ENCODE peak calls at places on chromosomes 5 and 9, in five cellular contexts. B, H, A, X and V are unnamed samples.

GRCh38 chr9:109248133-109248581 is 72.7 kb downstream of the EPB41L4B start:
- DNase-seq in B (no peak), X (no peak), H (no peak), A (peak; percentile 34), V (peak; percentile 79)

GRCh38 chr5:116289276-116289675 is 204.5 kb downstream of the COMMD10 start:
- DNase-seq in B (no peak), H (peak; percentile 23), X (no peak), A (peak; percentile 72), V (peak; percentile 7)

GRCh38 chr5:170263906-170264305 is 31.1 kb downstream of the C5orf58 start:
- DNase-seq in X (no peak), H (no peak), B (no peak), A (no peak), V (no peak)

GRCh38 chr9:37422289-37423104 is at the start of gene GRHPR:
- DNase-seq in A (peak; percentile 87), B (no peak), X (no peak), H (peak; percentile 89), V (peak; percentile 78)

GRCh38 chr5:122929980-122930379 is 84.6 kb downstream of the SNX24 start:
- DNase-seq in X (no peak), H (no peak), A (no peak), B (no peak), V (no peak)

GRCh38 chr9:98132806-98133631 is 14.0 kb upstream of the TRIM14 start:
- DNase-seq in B (no peak), X (no peak), A (no peak), H (no peak), V (no peak)

GRCh38 chr5:147989239-147989638 is 74.5 kb upstream of the SPINK5 start:
- DNase-seq in H (no peak), B (no peak), A (no peak), X (no peak), V (no peak)

GRCh38 chr9:92723299-92723625 is 41.4 kb downstream of the BICD2 start:
- DNase-seq in A (no peak), B (no peak), H (no peak), X (no peak), V (no peak)

GRCh38 chr5:68172314-68172713 is 43.2 kb upstream of the PIK3R1 start:
- DNase-seq in H (no peak), A (no peak), B (no peak), X (no peak), V (no peak)

GRCh38 chr5:150404991-150405816 is 7.5 kb downstream of the CD74 start:
- DNase-seq in A (no peak), B (no peak), X (no peak), H (no peak), V (no peak)

GRCh38 chr5:32444191-32444945 is at the start of gene ZFR:
- DNase-seq in B (peak; percentile 62), H (peak; percentile 96), X (peak; percentile 60), A (peak; percentile 95), V (peak; percentile 83)

GRCh38 chr9:120443489-120443888 is 136.5 kb downstream of the CDK5RAP2 start:
- DNase-seq in A (no peak), H (no peak), B (no peak), X (no peak), V (no peak)

GRCh38 chr5:16557477-16557876 is 59.3 kb downstream of the RETREG1 start:
- DNase-seq in X (no peak), B (no peak), A (no peak), H (no peak), V (no peak)

GRCh38 chr5:97553829-97554452 is 370.9 kb upstream of the RIOK2 start:
- DNase-seq in H (no peak), X (no peak), A (no peak), B (no peak), V (no peak)

GRCh38 chr5:75023368-75024159 is 28.8 kb downstream of the GCNT4 start:
- DNase-seq in X (no peak), B (no peak), H (no peak), A (no peak), V (no peak)

GRCh38 chr5:177361418-177362101 is 3.8 kb downstream of the RGS14 start:
- DNase-seq in B (no peak), H (no peak), A (no peak), X (no peak), V (no peak)

GRCh38 chr5:158484968-158485367 is 614.7 kb downstream of the EBF1 start:
- DNase-seq in H (no peak), B (no peak), X (no peak), A (no peak), V (no peak)

GRCh38 chr9:124290053-124290581 is 32.4 kb downstream of the NEK6 start:
- DNase-seq in A (no peak), X (no peak), H (no peak), B (no peak), V (no peak)

GRCh38 chr5:179700401-179700918 is 1.7 kb downstream of the CANX start:
- DNase-seq in H (no peak), B (no peak), X (no peak), A (no peak), V (peak; percentile 66)

GRCh38 chr5:137268646-137269045 is 230.5 kb downstream of the SPOCK1 start:
- DNase-seq in H (no peak), X (no peak), A (no peak), B (no peak), V (no peak)

GRCh38 chr5:180034564-180034963 is 37.0 kb downstream of the RNF130 start:
- DNase-seq in X (no peak), B (no peak), H (no peak), A (no peak), V (no peak)

GRCh38 chr5:114790403-114790792 is 379.3 kb downstream of the TRIM36 start:
- DNase-seq in B (no peak), H (no peak), A (no peak), X (no peak), V (no peak)

GRCh38 chr9:92184041-92184564 is 68.9 kb upstream of the SPTLC1 start:
- DNase-seq in B (no peak), A (no peak), X (no peak), H (no peak), V (no peak)

GRCh38 chr9:121613009-121613766 is 38.2 kb upstream of the DAB2IP start:
- DNase-seq in H (no peak), A (no peak), B (no peak), X (no peak), V (no peak)

GRCh38 chr5:92504346-92504745 is 1076.7 kb downstream of the NR2F1-AS1 start:
- DNase-seq in B (no peak), X (no peak), A (no peak), H (no peak), V (no peak)

GRCh38 chr5:19855929-19856328 is 132.1 kb downstream of the CDH18 start:
- DNase-seq in X (no peak), B (no peak), H (no peak), A (no peak), V (no peak)

DNA sequence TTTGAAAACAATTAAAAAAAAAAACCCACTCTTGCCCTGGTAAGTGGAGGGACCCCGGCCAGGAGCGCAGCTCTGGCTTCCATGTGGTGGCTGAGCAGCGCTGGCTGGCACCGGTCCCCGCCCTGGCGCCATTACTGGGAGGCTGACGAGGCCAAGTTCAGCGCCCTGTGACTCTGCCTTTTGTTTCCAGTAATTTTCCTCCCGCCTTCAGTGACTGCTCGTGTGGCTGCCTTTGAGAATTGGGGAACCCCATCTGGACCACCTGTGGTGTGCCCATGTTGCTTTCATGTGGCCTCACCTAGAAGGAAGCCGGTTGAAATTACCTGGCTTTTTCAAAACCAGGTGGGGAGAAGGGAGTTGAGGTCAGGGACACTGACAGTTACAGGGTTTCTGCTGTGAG is 136.1 kb downstream of the GAPVD1 start:
- DNase-seq in A (no peak), X (no peak), B (no peak), H (no peak), V (no peak)
- TF ChIP-seq SUZ12 in A (no peak), X (no peak), B (no peak), H (no peak), V (no peak)

DNA sequence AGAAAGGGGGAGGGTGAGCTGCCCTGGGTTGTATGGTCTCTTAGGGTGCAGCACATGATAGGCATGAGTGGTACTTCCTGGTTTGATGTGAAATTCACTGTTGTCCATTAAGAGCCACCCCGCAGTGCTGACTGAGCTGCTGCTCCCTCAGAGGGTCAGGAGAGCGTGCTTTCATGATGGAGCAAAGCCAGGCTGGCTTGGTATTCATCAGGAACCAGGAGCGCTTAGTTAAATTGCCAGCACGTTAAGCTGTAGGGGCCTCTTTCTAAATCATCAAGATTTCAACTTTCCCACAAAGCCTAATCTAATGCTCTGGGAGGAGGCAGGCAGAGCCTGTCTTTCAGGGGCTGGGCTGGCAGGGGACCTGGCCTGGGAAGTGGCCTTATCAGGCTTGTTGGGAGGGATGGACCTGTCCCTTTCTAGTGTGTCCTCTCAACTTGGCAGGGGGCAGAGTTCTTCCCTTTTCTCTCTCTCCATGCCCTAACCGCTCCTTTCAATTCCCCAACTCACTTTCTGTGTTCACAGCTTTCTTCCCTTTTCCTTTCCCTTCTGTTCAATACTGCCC is 7.9 kb downstream of the CYSTM1 start:
- DNase-seq in H (no peak), X (no peak), B (no peak), A (no peak), V (no peak)
- TF ChIP-seq SUZ12 in H (no peak), X (no peak), B (no peak), A (no peak), V (no peak)

GRCh38 chr5:162637501-162637900 is 569.9 kb downstream of the GABRG2 start:
- DNase-seq in X (no peak), H (no peak), B (no peak), A (no peak), V (no peak)

GRCh38 chr5:162641142-162641813 is 573.7 kb downstream of the GABRG2 start:
- DNase-seq in H (no peak), B (no peak), X (no peak), A (no peak), V (no peak)

DNA sequence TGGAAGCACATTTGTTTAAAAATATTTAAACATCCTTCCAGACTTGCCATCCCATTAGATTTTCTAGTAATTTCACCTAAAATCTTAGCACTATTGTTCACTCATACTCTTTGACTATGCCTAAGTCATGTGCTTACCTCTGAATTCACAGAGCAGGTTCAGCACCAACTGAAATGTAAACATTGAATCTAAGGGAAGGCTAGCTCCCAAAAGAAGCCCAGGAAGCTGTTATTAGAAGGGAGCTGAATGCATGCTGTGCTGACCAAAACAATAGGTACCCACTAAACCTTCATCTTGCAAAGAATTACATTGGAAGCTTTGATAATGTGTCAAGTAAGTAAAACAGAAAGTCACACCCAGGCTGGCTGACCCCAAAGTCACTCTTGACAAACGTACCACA is 571.3 kb downstream of the GABRG2 start:
- DNase-seq in X (no peak), H (no peak), B (no peak), A (no peak), V (no peak)
- TF ChIP-seq SUZ12 in X (no peak), H (no peak), B (no peak), A (no peak), V (no peak)

DNA sequence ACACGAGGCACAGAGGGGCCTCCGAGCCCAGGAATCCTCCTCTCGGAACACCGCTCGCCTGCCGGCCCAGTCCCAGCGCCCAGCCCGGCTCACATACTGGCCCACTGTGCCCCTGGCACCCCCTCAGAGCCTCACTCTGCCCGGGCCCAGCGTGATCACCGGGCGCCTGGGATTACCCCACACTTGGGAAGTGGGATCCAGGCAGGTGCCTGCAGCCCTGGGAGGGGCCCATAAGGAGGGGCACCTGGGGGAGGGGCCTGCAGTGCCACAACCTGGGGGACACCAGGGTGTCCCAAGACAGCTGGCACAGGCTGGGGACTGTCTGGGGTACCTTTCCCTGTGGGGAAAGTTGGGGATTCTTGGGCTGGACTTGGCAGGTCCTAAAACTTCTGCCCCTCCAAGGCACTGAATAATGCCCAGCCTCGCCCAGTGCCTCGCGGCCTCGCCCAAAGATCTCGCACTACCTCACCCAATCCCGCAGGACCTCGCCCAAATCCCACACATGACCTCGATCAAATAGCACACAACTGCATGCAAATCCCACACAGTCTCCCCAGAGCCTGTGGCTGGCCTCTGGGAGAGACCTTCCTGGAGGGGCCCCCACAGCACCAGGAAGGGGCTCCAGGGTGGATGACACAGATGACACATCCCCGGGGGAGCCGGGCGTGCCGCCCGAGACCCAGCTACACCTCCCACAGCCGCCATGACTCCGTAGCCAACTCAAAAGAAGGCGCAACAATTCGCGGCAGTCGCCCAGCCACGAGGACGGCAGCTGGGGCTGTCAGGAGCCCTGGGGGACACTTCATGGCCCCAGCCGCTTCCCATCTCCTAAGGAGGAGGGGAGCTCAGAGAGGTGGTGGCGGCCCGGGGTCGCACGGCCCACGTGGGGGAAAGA is 13.7 kb downstream of the NOTCH1 start:
- DNase-seq in X (no peak), A (no peak), H (no peak), B (no peak), V (no peak)
- TF ChIP-seq SUZ12 in X (no peak), A (no peak), H (no peak), B (no peak), V (no peak)